ENCODE peak calls at places on chromosomes 2 and 18, in five cellular contexts. P is GM12878, H is H1, I is HepG2, E is K562. C is an unnamed sample.

GRCh38 chr18:10908760-10909159 is 240.6 kb downstream of the PIEZO2 start:
- DNase-seq in P (no peak), H (no peak), I (peak; percentile 34), E (no peak), C (no peak)

GRCh38 chr18:59386909-59387515 is 27.9 kb upstream of the LMAN1 start:
- DNase-seq in P (no peak), H (peak; percentile 33), I (no peak), E (no peak), C (no peak)

GRCh38 chr18:67135981-67136380 is 380.5 kb downstream of the DSEL start:
- DNase-seq in P (no peak), H (no peak), I (no peak), E (no peak), C (no peak)

GRCh38 chr2:149038442-149039212 is at the start of gene LYPD6B:
- DNase-seq in P (no peak), H (no peak), I (no peak), E (peak; percentile 40), C (peak; percentile 3)

GRCh38 chr2:152033146-152033545 is 65.7 kb downstream of the CACNB4 start:
- DNase-seq in P (no peak), H (no peak), I (no peak), E (no peak), C (no peak)

GRCh38 chr2:231661422-231662027 is 46.8 kb upstream of the PTMA start:
- DNase-seq in P (no peak), H (no peak), I (no peak), E (no peak), C (no peak)

GRCh38 chr18:49360582-49360981 is 99.9 kb downstream of the DYM start:
- DNase-seq in P (peak; percentile 12), H (no peak), I (no peak), E (no peak), C (no peak)

GRCh38 chr2:29725610-29726009 is 195.8 kb downstream of the ALK start:
- DNase-seq in P (no peak), H (no peak), I (no peak), E (no peak), C (no peak)

GRCh38 chr2:31522742-31523141 is 58.0 kb downstream of the SRD5A2 start:
- DNase-seq in P (no peak), H (no peak), I (no peak), E (no peak), C (no peak)

GRCh38 chr2:232491139-232491780 is 3.6 kb upstream of the ECEL1 start:
- DNase-seq in P (no peak), H (no peak), I (no peak), E (no peak), C (no peak)

GRCh38 chr2:232539298-232540231 is at the start of gene CHRNG:
- DNase-seq in P (no peak), H (no peak), I (no peak), E (no peak), C (no peak)

GRCh38 chr2:120661551-120661950 is 74.1 kb upstream of the GLI2 start:
- DNase-seq in P (no peak), H (no peak), I (no peak), E (no peak), C (no peak)

GRCh38 chr2:203586696-203587095 is 51.6 kb upstream of the RAPH1 start:
- DNase-seq in P (no peak), H (no peak), I (no peak), E (no peak), C (peak; percentile 21)

GRCh38 chr2:47490406-47490805 is 87.5 kb downstream of the MSH2 start:
- DNase-seq in P (no peak), H (no peak), I (no peak), E (no peak), C (no peak)

DNA sequence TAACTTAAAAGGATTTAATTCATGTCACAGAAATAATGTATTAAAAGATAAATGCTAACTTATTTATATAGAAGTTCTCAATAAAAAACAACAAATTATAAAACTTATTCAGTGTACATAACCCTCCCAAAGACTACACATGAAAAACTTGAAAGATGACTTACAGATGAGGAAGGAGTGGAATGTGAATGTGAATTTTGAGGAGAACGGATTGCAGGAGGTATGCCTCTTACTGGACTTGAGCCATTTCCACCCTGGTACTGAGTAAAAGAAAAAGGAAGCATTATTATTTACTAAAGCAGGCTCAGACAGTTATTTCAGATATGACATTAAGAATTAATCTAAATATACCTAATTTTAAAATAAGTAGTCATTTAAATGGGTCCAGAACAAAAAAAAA is 104.4 kb downstream of the TLK1 start:
- DNase-seq in P (no peak), H (no peak), I (no peak), E (no peak), C (no peak)
- TF ChIP-seq CHD2 in P (no peak), H (no peak), I (no peak), E (no peak), C (no peak)

GRCh38 chr18:74444104-74444503 is 13.0 kb downstream of the DIPK1C start:
- DNase-seq in P (no peak), H (no peak), I (no peak), E (no peak), C (no peak)
- TF ChIP-seq CEBPB in P (no peak), H (no peak), I (no peak), E (no peak), C (no peak)

GRCh38 chr2:159140070-159140774 is 146.3 kb downstream of the WDSUB1 start:
- DNase-seq in P (no peak), H (no peak), I (no peak), E (no peak), C (no peak)
- TF ChIP-seq CHD2 in P (no peak), H (no peak), I (no peak), E (no peak), C (no peak)

DNA sequence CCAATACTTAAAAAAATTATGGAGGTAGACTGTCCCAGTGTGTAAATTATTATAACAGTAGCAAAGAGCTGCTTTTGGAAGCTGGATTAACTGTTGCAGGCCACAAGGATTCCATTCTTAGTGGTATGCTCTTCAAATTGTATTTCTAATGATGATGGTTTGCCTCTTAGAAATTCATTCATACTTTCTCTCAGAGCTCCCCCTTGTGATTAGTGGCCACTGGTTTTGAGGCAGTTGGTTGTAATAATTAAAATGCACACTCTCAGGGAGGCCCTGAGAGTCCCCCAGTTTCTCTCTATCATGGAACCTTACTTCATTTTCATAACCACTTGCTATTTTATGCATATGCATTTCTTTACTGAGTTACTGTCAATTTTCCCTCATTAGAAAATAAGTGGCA is 122.5 kb downstream of the PLA2R1 start:
- DNase-seq in P (peak; percentile 32), H (no peak), I (peak; percentile 25), E (no peak), C (peak; percentile 7)
- TF ChIP-seq CEBPB in P (no peak), H (no peak), I (no peak), E (no peak), C (no peak)

GRCh38 chr2:101485856-101486255 is 10.9 kb upstream of the RFX8 start:
- DNase-seq in P (no peak), H (no peak), I (no peak), E (no peak), C (no peak)

GRCh38 chr2:101486258-101486701 is 11.4 kb upstream of the RFX8 start:
- DNase-seq in P (no peak), H (no peak), I (no peak), E (no peak), C (no peak)

DNA sequence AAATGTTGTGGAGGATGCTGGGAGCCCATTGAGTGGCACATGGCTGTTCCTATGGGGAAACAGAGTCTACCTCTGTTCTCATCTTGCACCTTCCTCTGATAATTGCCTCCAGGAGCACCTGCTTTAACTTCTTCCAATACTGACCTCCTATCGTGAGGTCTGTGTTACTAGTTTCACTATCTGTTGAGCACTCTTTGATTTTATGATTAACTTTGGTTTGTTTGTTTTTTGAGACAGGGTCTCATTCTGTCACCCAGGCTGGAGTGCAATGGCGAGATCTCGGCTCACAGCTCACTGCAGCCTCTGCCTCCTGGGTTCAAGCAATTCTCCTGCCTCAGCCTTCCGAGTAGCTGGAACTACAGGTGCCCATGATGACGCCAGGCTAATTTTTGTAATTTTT is 12.1 kb upstream of the RFX8 start:
- DNase-seq in P (no peak), H (no peak), I (no peak), E (no peak), C (no peak)
- TF ChIP-seq CHD2 in P (no peak), H (no peak), I (no peak), E (no peak), C (no peak)

GRCh38 chr2:101699191-101699938 is 1.9 kb downstream of the MAP4K4 start:
- DNase-seq in P (no peak), H (no peak), I (no peak), E (no peak), C (no peak)
- TF ChIP-seq CEBPB in P (no peak), H (no peak), I (no peak), E (no peak), C (no peak)

GRCh38 chr2:209162129-209162528 is 261.7 kb upstream of the MAP2 start:
- DNase-seq in P (no peak), H (no peak), I (no peak), E (no peak), C (no peak)
- TF ChIP-seq CHD2 in P (no peak), H (no peak), I (no peak), E (no peak), C (no peak)

C was measured in A549.